ENCODE peak calls at places on chromosomes 16 and 17, in eight cellular contexts. H is endothelial cell; B is mucosa of descending colon; P is CD4-positive, alpha-beta T cell; V is HFF-Myc; E is epithelial cell of esophagus; Q is lung; S is WTC11. N is an unnamed sample.

GRCh38 chr17:3984719-3985444 is 20.6 kb upstream of the ATP2A3 start:
- DNase-seq in H (no peak), B (no peak), P (no peak), V (no peak), E (peak; percentile 16), Q (no peak), S (no peak), N (no peak)

GRCh38 chr17:146983-147761 is 9.8 kb downstream of the SCGB1C2 start:
- DNase-seq in H (peak; percentile 6), B (peak; percentile 41), P (no peak), V (no peak), E (no peak), Q (no peak), S (no peak), N (peak; percentile 7)

GRCh38 chr16:85102106-85102630 is 10.1 kb downstream of the CIBAR2 start:
- DNase-seq in H (no peak), B (no peak), P (no peak), V (no peak), E (no peak), Q (no peak), S (no peak), N (no peak)

GRCh38 chr16:17215306-17215705 is 255.5 kb downstream of the XYLT1 start:
- DNase-seq in H (no peak), B (no peak), P (no peak), V (no peak), E (no peak), Q (no peak), S (no peak), N (no peak)

GRCh38 chr16:74867281-74867849 is 92.7 kb upstream of the FA2H start:
- DNase-seq in H (no peak), B (no peak), P (no peak), V (no peak), E (no peak), Q (no peak), S (no peak), N (no peak)

GRCh38 chr17:72142614-72143013 is 21.8 kb downstream of the SOX9 start:
- DNase-seq in H (no peak), B (no peak), P (no peak), V (no peak), E (no peak), Q (no peak), S (no peak), N (no peak)

GRCh38 chr17:42189651-42189965 is 4.4 kb upstream of the HCRT start:
- DNase-seq in H (no peak), B (no peak), P (no peak), V (no peak), E (no peak), Q (no peak), S (no peak), N (no peak)

GRCh38 chr16:1929105-1929504 is 10.9 kb upstream of the HS3ST6 start:
- DNase-seq in H (no peak), B (no peak), P (no peak), V (no peak), E (no peak), Q (no peak), S (no peak), N (no peak)

GRCh38 chr17:73429440-73430164 is 117.8 kb upstream of the CDC42EP4 start:
- DNase-seq in H (peak; percentile 92), B (peak; percentile 88), P (peak; percentile 85), V (peak; percentile 21), E (peak; percentile 76), Q (peak; percentile 88), S (peak; percentile 93), N (peak; percentile 88)

GRCh38 chr17:43468746-43469544 is 14.8 kb upstream of the DHX8 start:
- DNase-seq in H (no peak), B (no peak), P (no peak), V (peak; percentile 82), E (peak; percentile 100), Q (no peak), S (no peak), N (no peak)

GRCh38 chr17:74833501-74834361 is 26.0 kb downstream of the GRIN2C start:
- DNase-seq in H (no peak), B (no peak), P (no peak), V (no peak), E (peak; percentile 19), Q (peak; percentile 37), S (no peak), N (no peak)

GRCh38 chr17:43372273-43372911 is 26.4 kb upstream of the ARL4D start:
- DNase-seq in H (no peak), B (no peak), P (no peak), V (no peak), E (no peak), Q (no peak), S (no peak), N (no peak)

GRCh38 chr17:16415031-16415924 is at the start of gene TRPV2:
- DNase-seq in H (no peak), B (peak; percentile 83), P (peak; percentile 42), V (no peak), E (no peak), Q (no peak), S (peak; percentile 62), N (no peak)

GRCh38 chr16:4323845-4324478 is 8.1 kb downstream of the GLIS2 start:
- DNase-seq in H (peak; percentile 36), B (no peak), P (no peak), V (no peak), E (no peak), Q (no peak), S (peak; percentile 68), N (no peak)

GRCh38 chr16:24635900-24636610 is 93.4 kb upstream of the TNRC6A start:
- DNase-seq in H (no peak), B (peak; percentile 61), P (no peak), V (peak; percentile 92), E (peak; percentile 83), Q (peak; percentile 73), S (no peak), N (no peak)

GRCh38 chr16:65099607-65100006 is 22.3 kb downstream of the CDH11 start:
- DNase-seq in H (no peak), B (no peak), P (no peak), V (no peak), E (peak; percentile 75), Q (no peak), S (no peak), N (no peak)

GRCh38 chr16:10685709-10686108 is 9.0 kb downstream of the TEKT5 start:
- DNase-seq in H (no peak), B (no peak), P (no peak), V (no peak), E (no peak), Q (no peak), S (no peak), N (no peak)
- TF ChIP-seq CTCF in H (no peak), B (no peak), P (no peak), V (no peak), E (no peak), Q (no peak), S (no peak), N (no peak)

DNA sequence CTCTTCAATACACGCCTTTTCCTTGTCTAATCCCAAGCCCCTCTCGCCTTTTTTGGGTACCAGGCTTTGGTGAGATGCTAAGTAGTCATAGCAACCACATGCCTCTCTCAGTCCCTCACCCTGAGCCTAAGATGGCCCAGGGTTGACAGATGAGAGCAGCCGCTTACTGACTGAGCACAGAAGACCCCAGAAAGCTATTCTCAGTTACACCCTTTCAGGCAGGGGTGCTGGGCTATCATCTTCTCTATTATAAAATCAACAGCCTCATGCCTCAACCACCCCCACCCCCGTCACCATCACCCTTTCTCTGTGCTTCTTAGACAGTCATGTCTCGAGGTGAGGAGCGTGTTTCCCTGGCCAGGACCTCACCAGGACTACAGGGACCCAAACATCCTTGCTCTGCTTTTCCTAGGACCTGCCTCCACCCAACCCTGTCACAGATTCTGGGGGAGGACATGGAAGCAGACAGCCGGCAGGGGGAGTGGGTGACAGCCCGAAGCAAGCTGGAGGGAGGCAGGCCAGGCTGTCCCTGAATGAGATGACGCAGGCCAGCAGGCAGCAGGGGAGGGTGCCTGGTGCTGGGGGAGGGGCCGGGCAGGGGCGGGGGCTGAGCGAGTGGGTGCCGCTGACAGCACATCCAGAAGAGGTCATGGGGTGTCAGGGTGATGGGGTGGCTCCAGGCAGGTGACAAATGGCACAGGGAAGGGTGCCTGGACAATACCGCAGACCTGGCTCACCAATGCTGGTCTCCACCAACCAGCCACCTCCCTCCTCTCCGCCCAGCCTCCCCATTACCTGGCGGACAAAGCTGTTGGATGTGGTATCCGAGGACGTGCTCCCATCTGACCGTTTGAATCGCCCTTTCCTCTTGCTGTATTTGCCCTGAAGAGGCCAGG is 3.1 kb downstream of the CACNB1 start:
- DNase-seq in H (peak; percentile 56), B (peak; percentile 66), P (no peak), V (no peak), E (no peak), Q (peak; percentile 44), S (peak; percentile 73), N (no peak)
- TF ChIP-seq CTCF in H (no peak), B (no peak), P (no peak), V (peak; percentile 62), E (peak; percentile 26), Q (no peak), S (peak; percentile 12), N (peak; percentile 29)

DNA sequence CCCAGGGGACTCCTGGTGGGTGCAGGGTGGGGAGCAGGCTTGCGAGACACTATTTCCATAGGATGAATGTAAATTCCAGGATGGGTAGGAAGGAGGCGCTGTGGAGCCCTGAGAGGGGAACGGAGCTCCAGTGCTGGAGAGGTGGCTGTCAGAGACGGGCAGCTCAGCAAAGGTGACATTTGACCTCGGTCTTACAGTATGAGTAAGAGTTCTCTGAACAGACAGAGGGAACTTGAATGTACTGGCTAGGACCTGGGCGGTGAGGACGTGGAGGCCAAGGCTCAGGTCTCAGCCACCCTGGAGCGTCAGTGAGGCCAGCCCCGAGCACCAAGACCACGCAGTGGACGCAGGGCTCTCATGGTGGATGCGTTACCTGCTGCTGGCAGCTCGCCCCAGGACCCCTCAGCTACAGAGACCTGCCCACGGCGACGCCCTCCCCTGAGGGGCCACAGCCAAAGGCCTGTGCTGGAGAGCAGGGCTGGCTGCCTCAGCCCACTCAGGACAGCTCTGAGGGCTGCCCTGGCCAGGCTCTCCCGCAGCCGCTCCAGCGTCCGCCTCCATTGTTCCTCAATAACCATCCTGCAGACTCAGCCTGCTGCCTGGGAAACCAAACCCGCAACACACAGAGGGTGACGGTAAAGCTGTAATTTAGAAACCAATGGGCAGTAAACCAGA is 65.9 kb upstream of the TNRC6C start:
- DNase-seq in H (peak; percentile 72), B (no peak), P (no peak), V (no peak), E (no peak), Q (no peak), S (peak; percentile 84), N (peak; percentile 34)
- TF ChIP-seq CTCF in H (peak; percentile 67), B (no peak), P (no peak), V (peak; percentile 42), E (no peak), Q (no peak), S (peak; percentile 82), N (peak; percentile 55)

GRCh38 chr16:23240994-23241393 is 58.4 kb downstream of the SCNN1G start:
- DNase-seq in H (no peak), B (no peak), P (no peak), V (no peak), E (no peak), Q (no peak), S (no peak), N (no peak)

GRCh38 chr16:23248261-23249194 is 53.6 kb upstream of the SCNN1B start:
- DNase-seq in H (no peak), B (no peak), P (no peak), V (no peak), E (no peak), Q (no peak), S (no peak), N (no peak)

GRCh38 chr16:23249830-23250229 is 52.3 kb upstream of the SCNN1B start:
- DNase-seq in H (no peak), B (no peak), P (no peak), V (no peak), E (no peak), Q (no peak), S (no peak), N (no peak)

GRCh38 chr16:23245268-23245667 is 56.8 kb upstream of the SCNN1B start:
- DNase-seq in H (no peak), B (no peak), P (no peak), V (no peak), E (no peak), Q (no peak), S (no peak), N (no peak)

GRCh38 chr16:23244122-23244521 is 58.0 kb upstream of the SCNN1B start:
- DNase-seq in H (no peak), B (no peak), P (no peak), V (no peak), E (no peak), Q (no peak), S (no peak), N (no peak)
- TF ChIP-seq CTCF in H (no peak), B (no peak), P (no peak), V (no peak), E (no peak), Q (no peak), S (no peak), N (no peak)